ENCODE peak calls at places on chromosomes 1 and 21, in ten cellular contexts. One of them, this sample, is unnamed.

GRCh38 chr1:230105245-230105753 is 38.3 kb downstream of the GALNT2 start:
- DNase-seq in naive thymus-derived CD8-positive, alpha-beta T cell: no peak
- DNase-seq in HTR-8/SVneo: no peak
- DNase-seq in naive thymus-derived CD4-positive, alpha-beta T cell: no peak
- DNase-seq in progenitor cell of endocrine pancreas: no peak
- DNase-seq in heart right ventricle: no peak
- DNase-seq in heart left ventricle: no peak
- DNase-seq in HCEC 1CT: no peak
- DNase-seq in stimulated activated CD8-positive, alpha-beta memory T cell treated with anti-CD3 and anti-CD28 coated beads, Interleukin-4, amount 100 ng/mL, for 1 hour: no peak
- DNase-seq in activated naive CD8-positive, alpha-beta T cell treated with anti-CD3 and anti-CD28 coated beads for 36 hours: no peak
- DNase-seq in this sample: no peak

GRCh38 chr1:80656011-80656627 is 1144.6 kb upstream of the ADGRL2 start:
- DNase-seq in naive thymus-derived CD8-positive, alpha-beta T cell: no peak
- DNase-seq in HTR-8/SVneo: no peak
- DNase-seq in naive thymus-derived CD4-positive, alpha-beta T cell: no peak
- DNase-seq in progenitor cell of endocrine pancreas: peak
- DNase-seq in heart right ventricle: no peak
- DNase-seq in heart left ventricle: no peak
- DNase-seq in HCEC 1CT: no peak
- DNase-seq in stimulated activated CD8-positive, alpha-beta memory T cell treated with anti-CD3 and anti-CD28 coated beads, Interleukin-4, amount 100 ng/mL, for 1 hour: no peak
- DNase-seq in activated naive CD8-positive, alpha-beta T cell treated with anti-CD3 and anti-CD28 coated beads for 36 hours: no peak
- DNase-seq in this sample: peak

GRCh38 chr1:212247179-212247721 is 38.0 kb upstream of the PPP2R5A start:
- DNase-seq in naive thymus-derived CD8-positive, alpha-beta T cell: no peak
- DNase-seq in HTR-8/SVneo: no peak
- DNase-seq in naive thymus-derived CD4-positive, alpha-beta T cell: no peak
- DNase-seq in progenitor cell of endocrine pancreas: no peak
- DNase-seq in heart right ventricle: no peak
- DNase-seq in heart left ventricle: no peak
- DNase-seq in HCEC 1CT: peak
- DNase-seq in stimulated activated CD8-positive, alpha-beta memory T cell treated with anti-CD3 and anti-CD28 coated beads, Interleukin-4, amount 100 ng/mL, for 1 hour: no peak
- DNase-seq in activated naive CD8-positive, alpha-beta T cell treated with anti-CD3 and anti-CD28 coated beads for 36 hours: no peak
- DNase-seq in this sample: no peak

GRCh38 chr1:181423301-181423918 is 59.9 kb upstream of the CACNA1E start:
- DNase-seq in naive thymus-derived CD8-positive, alpha-beta T cell: peak
- DNase-seq in HTR-8/SVneo: peak
- DNase-seq in naive thymus-derived CD4-positive, alpha-beta T cell: no peak
- DNase-seq in progenitor cell of endocrine pancreas: peak
- DNase-seq in heart right ventricle: peak
- DNase-seq in heart left ventricle: peak
- DNase-seq in HCEC 1CT: peak
- DNase-seq in stimulated activated CD8-positive, alpha-beta memory T cell treated with anti-CD3 and anti-CD28 coated beads, Interleukin-4, amount 100 ng/mL, for 1 hour: no peak
- DNase-seq in activated naive CD8-positive, alpha-beta T cell treated with anti-CD3 and anti-CD28 coated beads for 36 hours: peak
- DNase-seq in this sample: peak

GRCh38 chr1:81559662-81560350 is 240.9 kb upstream of the ADGRL2 start:
- DNase-seq in naive thymus-derived CD8-positive, alpha-beta T cell: no peak
- DNase-seq in HTR-8/SVneo: no peak
- DNase-seq in naive thymus-derived CD4-positive, alpha-beta T cell: no peak
- DNase-seq in progenitor cell of endocrine pancreas: no peak
- DNase-seq in heart right ventricle: no peak
- DNase-seq in heart left ventricle: no peak
- DNase-seq in HCEC 1CT: no peak
- DNase-seq in stimulated activated CD8-positive, alpha-beta memory T cell treated with anti-CD3 and anti-CD28 coated beads, Interleukin-4, amount 100 ng/mL, for 1 hour: no peak
- DNase-seq in activated naive CD8-positive, alpha-beta T cell treated with anti-CD3 and anti-CD28 coated beads for 36 hours: no peak
- DNase-seq in this sample: no peak

GRCh38 chr1:168892945-168893344 is 163.9 kb upstream of the DPT start:
- DNase-seq in naive thymus-derived CD8-positive, alpha-beta T cell: no peak
- DNase-seq in HTR-8/SVneo: no peak
- DNase-seq in naive thymus-derived CD4-positive, alpha-beta T cell: no peak
- DNase-seq in progenitor cell of endocrine pancreas: no peak
- DNase-seq in heart right ventricle: no peak
- DNase-seq in heart left ventricle: no peak
- DNase-seq in HCEC 1CT: peak
- DNase-seq in stimulated activated CD8-positive, alpha-beta memory T cell treated with anti-CD3 and anti-CD28 coated beads, Interleukin-4, amount 100 ng/mL, for 1 hour: no peak
- DNase-seq in activated naive CD8-positive, alpha-beta T cell treated with anti-CD3 and anti-CD28 coated beads for 36 hours: no peak
- DNase-seq in this sample: no peak

GRCh38 chr1:45305231-45305630 is 21.5 kb upstream of the HPDL start:
- DNase-seq in naive thymus-derived CD8-positive, alpha-beta T cell: no peak
- DNase-seq in HTR-8/SVneo: no peak
- DNase-seq in naive thymus-derived CD4-positive, alpha-beta T cell: no peak
- DNase-seq in progenitor cell of endocrine pancreas: no peak
- DNase-seq in heart right ventricle: no peak
- DNase-seq in heart left ventricle: no peak
- DNase-seq in HCEC 1CT: no peak
- DNase-seq in stimulated activated CD8-positive, alpha-beta memory T cell treated with anti-CD3 and anti-CD28 coated beads, Interleukin-4, amount 100 ng/mL, for 1 hour: no peak
- DNase-seq in activated naive CD8-positive, alpha-beta T cell treated with anti-CD3 and anti-CD28 coated beads for 36 hours: no peak
- DNase-seq in this sample: no peak

GRCh38 chr1:22689505-22689904 is 21.1 kb upstream of the EPHB2 start:
- DNase-seq in naive thymus-derived CD8-positive, alpha-beta T cell: no peak
- DNase-seq in HTR-8/SVneo: peak
- DNase-seq in naive thymus-derived CD4-positive, alpha-beta T cell: no peak
- DNase-seq in progenitor cell of endocrine pancreas: no peak
- DNase-seq in heart right ventricle: no peak
- DNase-seq in heart left ventricle: no peak
- DNase-seq in HCEC 1CT: peak
- DNase-seq in stimulated activated CD8-positive, alpha-beta memory T cell treated with anti-CD3 and anti-CD28 coated beads, Interleukin-4, amount 100 ng/mL, for 1 hour: no peak
- DNase-seq in activated naive CD8-positive, alpha-beta T cell treated with anti-CD3 and anti-CD28 coated beads for 36 hours: no peak
- DNase-seq in this sample: no peak

GRCh38 chr1:22105611-22106207 is 37.2 kb downstream of the WNT4 start:
- DNase-seq in naive thymus-derived CD8-positive, alpha-beta T cell: peak
- DNase-seq in HTR-8/SVneo: peak
- DNase-seq in naive thymus-derived CD4-positive, alpha-beta T cell: no peak
- DNase-seq in progenitor cell of endocrine pancreas: no peak
- DNase-seq in heart right ventricle: no peak
- DNase-seq in heart left ventricle: no peak
- DNase-seq in HCEC 1CT: peak
- DNase-seq in stimulated activated CD8-positive, alpha-beta memory T cell treated with anti-CD3 and anti-CD28 coated beads, Interleukin-4, amount 100 ng/mL, for 1 hour: no peak
- DNase-seq in activated naive CD8-positive, alpha-beta T cell treated with anti-CD3 and anti-CD28 coated beads for 36 hours: no peak
- DNase-seq in this sample: no peak

GRCh38 chr1:159929155-159930051 is 4.1 kb upstream of the TAGLN2 start:
- DNase-seq in naive thymus-derived CD8-positive, alpha-beta T cell: no peak
- DNase-seq in HTR-8/SVneo: no peak
- DNase-seq in naive thymus-derived CD4-positive, alpha-beta T cell: no peak
- DNase-seq in progenitor cell of endocrine pancreas: no peak
- DNase-seq in heart right ventricle: peak
- DNase-seq in heart left ventricle: no peak
- DNase-seq in HCEC 1CT: no peak
- DNase-seq in stimulated activated CD8-positive, alpha-beta memory T cell treated with anti-CD3 and anti-CD28 coated beads, Interleukin-4, amount 100 ng/mL, for 1 hour: no peak
- DNase-seq in activated naive CD8-positive, alpha-beta T cell treated with anti-CD3 and anti-CD28 coated beads for 36 hours: no peak
- DNase-seq in this sample: peak

GRCh38 chr1:84991097-84991890 is 5.6 kb downstream of the MCOLN2 start:
- DNase-seq in naive thymus-derived CD8-positive, alpha-beta T cell: no peak
- DNase-seq in HTR-8/SVneo: no peak
- DNase-seq in naive thymus-derived CD4-positive, alpha-beta T cell: no peak
- DNase-seq in progenitor cell of endocrine pancreas: no peak
- DNase-seq in heart right ventricle: no peak
- DNase-seq in heart left ventricle: no peak
- DNase-seq in HCEC 1CT: no peak
- DNase-seq in stimulated activated CD8-positive, alpha-beta memory T cell treated with anti-CD3 and anti-CD28 coated beads, Interleukin-4, amount 100 ng/mL, for 1 hour: no peak
- DNase-seq in activated naive CD8-positive, alpha-beta T cell treated with anti-CD3 and anti-CD28 coated beads for 36 hours: no peak
- DNase-seq in this sample: no peak

GRCh38 chr1:53376041-53376461 is 48.2 kb upstream of the LRP8 start:
- DNase-seq in naive thymus-derived CD8-positive, alpha-beta T cell: no peak
- DNase-seq in HTR-8/SVneo: no peak
- DNase-seq in naive thymus-derived CD4-positive, alpha-beta T cell: no peak
- DNase-seq in progenitor cell of endocrine pancreas: no peak
- DNase-seq in heart right ventricle: no peak
- DNase-seq in heart left ventricle: no peak
- DNase-seq in HCEC 1CT: no peak
- DNase-seq in stimulated activated CD8-positive, alpha-beta memory T cell treated with anti-CD3 and anti-CD28 coated beads, Interleukin-4, amount 100 ng/mL, for 1 hour: no peak
- DNase-seq in activated naive CD8-positive, alpha-beta T cell treated with anti-CD3 and anti-CD28 coated beads for 36 hours: no peak
- DNase-seq in this sample: peak

GRCh38 chr1:187624812-187625542 is 796.2 kb downstream of the PLA2G4A start:
- DNase-seq in naive thymus-derived CD8-positive, alpha-beta T cell: no peak
- DNase-seq in HTR-8/SVneo: no peak
- DNase-seq in naive thymus-derived CD4-positive, alpha-beta T cell: no peak
- DNase-seq in progenitor cell of endocrine pancreas: no peak
- DNase-seq in heart right ventricle: no peak
- DNase-seq in heart left ventricle: no peak
- DNase-seq in HCEC 1CT: peak
- DNase-seq in stimulated activated CD8-positive, alpha-beta memory T cell treated with anti-CD3 and anti-CD28 coated beads, Interleukin-4, amount 100 ng/mL, for 1 hour: no peak
- DNase-seq in activated naive CD8-positive, alpha-beta T cell treated with anti-CD3 and anti-CD28 coated beads for 36 hours: no peak
- DNase-seq in this sample: no peak

GRCh38 chr1:218664385-218665170 is 319.4 kb downstream of the TGFB2 start:
- DNase-seq in naive thymus-derived CD8-positive, alpha-beta T cell: no peak
- DNase-seq in HTR-8/SVneo: no peak
- DNase-seq in naive thymus-derived CD4-positive, alpha-beta T cell: no peak
- DNase-seq in progenitor cell of endocrine pancreas: no peak
- DNase-seq in heart right ventricle: no peak
- DNase-seq in heart left ventricle: no peak
- DNase-seq in HCEC 1CT: peak
- DNase-seq in stimulated activated CD8-positive, alpha-beta memory T cell treated with anti-CD3 and anti-CD28 coated beads, Interleukin-4, amount 100 ng/mL, for 1 hour: no peak
- DNase-seq in activated naive CD8-positive, alpha-beta T cell treated with anti-CD3 and anti-CD28 coated beads for 36 hours: no peak
- DNase-seq in this sample: no peak

GRCh38 chr1:56808385-56808784 is 10.8 kb downstream of the FYB2 start:
- DNase-seq in naive thymus-derived CD8-positive, alpha-beta T cell: no peak
- DNase-seq in HTR-8/SVneo: no peak
- DNase-seq in naive thymus-derived CD4-positive, alpha-beta T cell: no peak
- DNase-seq in progenitor cell of endocrine pancreas: no peak
- DNase-seq in heart right ventricle: no peak
- DNase-seq in heart left ventricle: no peak
- DNase-seq in HCEC 1CT: no peak
- DNase-seq in stimulated activated CD8-positive, alpha-beta memory T cell treated with anti-CD3 and anti-CD28 coated beads, Interleukin-4, amount 100 ng/mL, for 1 hour: no peak
- DNase-seq in activated naive CD8-positive, alpha-beta T cell treated with anti-CD3 and anti-CD28 coated beads for 36 hours: no peak
- DNase-seq in this sample: no peak

GRCh38 chr1:21852282-21853129 is 40.4 kb downstream of the LDLRAD2 start:
- DNase-seq in naive thymus-derived CD8-positive, alpha-beta T cell: no peak
- DNase-seq in HTR-8/SVneo: no peak
- DNase-seq in naive thymus-derived CD4-positive, alpha-beta T cell: no peak
- DNase-seq in progenitor cell of endocrine pancreas: no peak
- DNase-seq in heart right ventricle: no peak
- DNase-seq in heart left ventricle: no peak
- DNase-seq in HCEC 1CT: no peak
- DNase-seq in stimulated activated CD8-positive, alpha-beta memory T cell treated with anti-CD3 and anti-CD28 coated beads, Interleukin-4, amount 100 ng/mL, for 1 hour: no peak
- DNase-seq in activated naive CD8-positive, alpha-beta T cell treated with anti-CD3 and anti-CD28 coated beads for 36 hours: no peak
- DNase-seq in this sample: no peak

GRCh38 chr21:45434645-45435217 is 29.8 kb downstream of the COL18A1 start:
- DNase-seq in naive thymus-derived CD8-positive, alpha-beta T cell: no peak
- DNase-seq in HTR-8/SVneo: no peak
- DNase-seq in naive thymus-derived CD4-positive, alpha-beta T cell: no peak
- DNase-seq in progenitor cell of endocrine pancreas: no peak
- DNase-seq in heart right ventricle: no peak
- DNase-seq in heart left ventricle: no peak
- DNase-seq in HCEC 1CT: no peak
- DNase-seq in stimulated activated CD8-positive, alpha-beta memory T cell treated with anti-CD3 and anti-CD28 coated beads, Interleukin-4, amount 100 ng/mL, for 1 hour: no peak
- DNase-seq in activated naive CD8-positive, alpha-beta T cell treated with anti-CD3 and anti-CD28 coated beads for 36 hours: no peak
- DNase-seq in this sample: no peak

GRCh38 chr1:185441608-185442007 is 124.6 kb upstream of the IVNS1ABP start:
- DNase-seq in naive thymus-derived CD8-positive, alpha-beta T cell: no peak
- DNase-seq in HTR-8/SVneo: peak
- DNase-seq in naive thymus-derived CD4-positive, alpha-beta T cell: no peak
- DNase-seq in progenitor cell of endocrine pancreas: no peak
- DNase-seq in heart right ventricle: no peak
- DNase-seq in heart left ventricle: no peak
- DNase-seq in HCEC 1CT: peak
- DNase-seq in stimulated activated CD8-positive, alpha-beta memory T cell treated with anti-CD3 and anti-CD28 coated beads, Interleukin-4, amount 100 ng/mL, for 1 hour: no peak
- DNase-seq in activated naive CD8-positive, alpha-beta T cell treated with anti-CD3 and anti-CD28 coated beads for 36 hours: no peak
- DNase-seq in this sample: no peak

GRCh38 chr21:45304161-45304830 is 16.6 kb upstream of the POFUT2 start:
- DNase-seq in naive thymus-derived CD8-positive, alpha-beta T cell: no peak
- DNase-seq in HTR-8/SVneo: no peak
- DNase-seq in naive thymus-derived CD4-positive, alpha-beta T cell: no peak
- DNase-seq in progenitor cell of endocrine pancreas: no peak
- DNase-seq in heart right ventricle: peak
- DNase-seq in heart left ventricle: no peak
- DNase-seq in HCEC 1CT: no peak
- DNase-seq in stimulated activated CD8-positive, alpha-beta memory T cell treated with anti-CD3 and anti-CD28 coated beads, Interleukin-4, amount 100 ng/mL, for 1 hour: no peak
- DNase-seq in activated naive CD8-positive, alpha-beta T cell treated with anti-CD3 and anti-CD28 coated beads for 36 hours: no peak
- DNase-seq in this sample: no peak

GRCh38 chr1:192367436-192367835 is 50.6 kb downstream of the RGS21 start:
- DNase-seq in naive thymus-derived CD8-positive, alpha-beta T cell: no peak
- DNase-seq in HTR-8/SVneo: no peak
- DNase-seq in naive thymus-derived CD4-positive, alpha-beta T cell: no peak
- DNase-seq in progenitor cell of endocrine pancreas: no peak
- DNase-seq in heart right ventricle: no peak
- DNase-seq in heart left ventricle: no peak
- DNase-seq in HCEC 1CT: no peak
- DNase-seq in stimulated activated CD8-positive, alpha-beta memory T cell treated with anti-CD3 and anti-CD28 coated beads, Interleukin-4, amount 100 ng/mL, for 1 hour: no peak
- DNase-seq in activated naive CD8-positive, alpha-beta T cell treated with anti-CD3 and anti-CD28 coated beads for 36 hours: no peak
- DNase-seq in this sample: no peak

GRCh38 chr1:60949154-60949825 is 133.1 kb upstream of the NFIA start:
- DNase-seq in naive thymus-derived CD8-positive, alpha-beta T cell: no peak
- DNase-seq in HTR-8/SVneo: no peak
- DNase-seq in naive thymus-derived CD4-positive, alpha-beta T cell: no peak
- DNase-seq in progenitor cell of endocrine pancreas: no peak
- DNase-seq in heart right ventricle: no peak
- DNase-seq in heart left ventricle: no peak
- DNase-seq in HCEC 1CT: no peak
- DNase-seq in stimulated activated CD8-positive, alpha-beta memory T cell treated with anti-CD3 and anti-CD28 coated beads, Interleukin-4, amount 100 ng/mL, for 1 hour: no peak
- DNase-seq in activated naive CD8-positive, alpha-beta T cell treated with anti-CD3 and anti-CD28 coated beads for 36 hours: no peak
- DNase-seq in this sample: no peak

GRCh38 chr1:200619894-200620272 is 668 bp downstream of the KIF14 start:
- DNase-seq in naive thymus-derived CD8-positive, alpha-beta T cell: no peak
- DNase-seq in HTR-8/SVneo: no peak
- DNase-seq in naive thymus-derived CD4-positive, alpha-beta T cell: no peak
- DNase-seq in progenitor cell of endocrine pancreas: no peak
- DNase-seq in heart right ventricle: no peak
- DNase-seq in heart left ventricle: no peak
- DNase-seq in HCEC 1CT: no peak
- DNase-seq in stimulated activated CD8-positive, alpha-beta memory T cell treated with anti-CD3 and anti-CD28 coated beads, Interleukin-4, amount 100 ng/mL, for 1 hour: no peak
- DNase-seq in activated naive CD8-positive, alpha-beta T cell treated with anti-CD3 and anti-CD28 coated beads for 36 hours: no peak
- DNase-seq in this sample: no peak

GRCh38 chr1:228311091-228311490 is 95.5 kb downstream of the TRIM11 start:
- DNase-seq in naive thymus-derived CD8-positive, alpha-beta T cell: no peak
- DNase-seq in HTR-8/SVneo: no peak
- DNase-seq in naive thymus-derived CD4-positive, alpha-beta T cell: no peak
- DNase-seq in progenitor cell of endocrine pancreas: no peak
- DNase-seq in heart right ventricle: no peak
- DNase-seq in heart left ventricle: no peak
- DNase-seq in HCEC 1CT: no peak
- DNase-seq in stimulated activated CD8-positive, alpha-beta memory T cell treated with anti-CD3 and anti-CD28 coated beads, Interleukin-4, amount 100 ng/mL, for 1 hour: no peak
- DNase-seq in activated naive CD8-positive, alpha-beta T cell treated with anti-CD3 and anti-CD28 coated beads for 36 hours: no peak
- DNase-seq in this sample: no peak

GRCh38 chr1:3628445-3628844 is 3.6 kb downstream of the TPRG1L start:
- DNase-seq in naive thymus-derived CD8-positive, alpha-beta T cell: no peak
- DNase-seq in HTR-8/SVneo: no peak
- DNase-seq in naive thymus-derived CD4-positive, alpha-beta T cell: no peak
- DNase-seq in progenitor cell of endocrine pancreas: no peak
- DNase-seq in heart right ventricle: no peak
- DNase-seq in heart left ventricle: no peak
- DNase-seq in HCEC 1CT: no peak
- DNase-seq in stimulated activated CD8-positive, alpha-beta memory T cell treated with anti-CD3 and anti-CD28 coated beads, Interleukin-4, amount 100 ng/mL, for 1 hour: no peak
- DNase-seq in activated naive CD8-positive, alpha-beta T cell treated with anti-CD3 and anti-CD28 coated beads for 36 hours: no peak
- DNase-seq in this sample: no peak

GRCh38 chr1:225567789-225568188 is 85.1 kb downstream of the ENAH start:
- DNase-seq in naive thymus-derived CD8-positive, alpha-beta T cell: no peak
- DNase-seq in HTR-8/SVneo: peak
- DNase-seq in naive thymus-derived CD4-positive, alpha-beta T cell: no peak
- DNase-seq in progenitor cell of endocrine pancreas: no peak
- DNase-seq in heart right ventricle: no peak
- DNase-seq in heart left ventricle: no peak
- DNase-seq in HCEC 1CT: peak
- DNase-seq in stimulated activated CD8-positive, alpha-beta memory T cell treated with anti-CD3 and anti-CD28 coated beads, Interleukin-4, amount 100 ng/mL, for 1 hour: no peak
- DNase-seq in activated naive CD8-positive, alpha-beta T cell treated with anti-CD3 and anti-CD28 coated beads for 36 hours: no peak
- DNase-seq in this sample: no peak

GRCh38 chr1:59674605-59675004 is 140.1 kb upstream of the HOOK1 start:
- DNase-seq in naive thymus-derived CD8-positive, alpha-beta T cell: no peak
- DNase-seq in HTR-8/SVneo: no peak
- DNase-seq in naive thymus-derived CD4-positive, alpha-beta T cell: no peak
- DNase-seq in progenitor cell of endocrine pancreas: no peak
- DNase-seq in heart right ventricle: no peak
- DNase-seq in heart left ventricle: no peak
- DNase-seq in HCEC 1CT: peak
- DNase-seq in stimulated activated CD8-positive, alpha-beta memory T cell treated with anti-CD3 and anti-CD28 coated beads, Interleukin-4, amount 100 ng/mL, for 1 hour: no peak
- DNase-seq in activated naive CD8-positive, alpha-beta T cell treated with anti-CD3 and anti-CD28 coated beads for 36 hours: no peak
- DNase-seq in this sample: no peak

GRCh38 chr1:193090865-193091264 is 14.3 kb downstream of the GLRX2 start:
- DNase-seq in naive thymus-derived CD8-positive, alpha-beta T cell: no peak
- DNase-seq in HTR-8/SVneo: no peak
- DNase-seq in naive thymus-derived CD4-positive, alpha-beta T cell: no peak
- DNase-seq in progenitor cell of endocrine pancreas: no peak
- DNase-seq in heart right ventricle: no peak
- DNase-seq in heart left ventricle: no peak
- DNase-seq in HCEC 1CT: no peak
- DNase-seq in stimulated activated CD8-positive, alpha-beta memory T cell treated with anti-CD3 and anti-CD28 coated beads, Interleukin-4, amount 100 ng/mL, for 1 hour: no peak
- DNase-seq in activated naive CD8-positive, alpha-beta T cell treated with anti-CD3 and anti-CD28 coated beads for 36 hours: no peak
- DNase-seq in this sample: no peak

GRCh38 chr1:176643536-176643935 is 180.6 kb downstream of the PAPPA2 start:
- DNase-seq in naive thymus-derived CD8-positive, alpha-beta T cell: no peak
- DNase-seq in HTR-8/SVneo: no peak
- DNase-seq in naive thymus-derived CD4-positive, alpha-beta T cell: no peak
- DNase-seq in progenitor cell of endocrine pancreas: no peak
- DNase-seq in heart right ventricle: no peak
- DNase-seq in heart left ventricle: no peak
- DNase-seq in HCEC 1CT: peak
- DNase-seq in stimulated activated CD8-positive, alpha-beta memory T cell treated with anti-CD3 and anti-CD28 coated beads, Interleukin-4, amount 100 ng/mL, for 1 hour: no peak
- DNase-seq in activated naive CD8-positive, alpha-beta T cell treated with anti-CD3 and anti-CD28 coated beads for 36 hours: no peak
- DNase-seq in this sample: no peak

This sample was measured in ecto neural progenitor cell.